ENCODE peak calls at places on chromosomes 6 and 20, in seven cellular contexts. D, L, R, Q, G, E and I are unnamed samples.

GRCh38 chr20:52025938-52026337 is 165.6 kb downstream of the ZFP64 start:
- DNase-seq in D (no peak), L (no peak), R (no peak), Q (peak), G (no peak), E (no peak), I (no peak)

GRCh38 chr6:43890197-43891062 is 120.4 kb downstream of the VEGFA start:
- DNase-seq in D (no peak), L (no peak), R (no peak), Q (no peak), G (no peak), E (no peak), I (no peak)

GRCh38 chr6:128005009-128005408 is 104.2 kb upstream of the THEMIS start:
- DNase-seq in D (no peak), L (no peak), R (no peak), Q (no peak), G (no peak), E (no peak), I (no peak)

GRCh38 chr6:37362101-37362823 is 8.5 kb downstream of the RNF8 start:
- DNase-seq in D (no peak), L (no peak), R (no peak), Q (no peak), G (no peak), E (no peak), I (no peak)

GRCh38 chr20:20363449-20364015 is 4.4 kb upstream of the INSM1 start:
- DNase-seq in D (no peak), L (no peak), R (no peak), Q (no peak), G (no peak), E (no peak), I (no peak)

GRCh38 chr6:146041282-146041681 is 12.4 kb downstream of the GRM1 start:
- DNase-seq in D (no peak), L (no peak), R (no peak), Q (no peak), G (no peak), E (peak), I (no peak)

GRCh38 chr20:60812561-60812960 is 439.5 kb upstream of the CDH4 start:
- DNase-seq in D (no peak), L (no peak), R (no peak), Q (no peak), G (no peak), E (no peak), I (no peak)

GRCh38 chr6:56528412-56528841 is 114.3 kb downstream of the DST start:
- DNase-seq in D (no peak), L (peak), R (no peak), Q (peak), G (no peak), E (peak), I (peak)

GRCh38 chr6:158086054-158086705 is 81.9 kb downstream of the SERAC1 start:
- DNase-seq in D (no peak), L (no peak), R (no peak), Q (peak), G (no peak), E (peak), I (no peak)

GRCh38 chr6:30006170-30007131 is 54.6 kb upstream of the POLR1H start:
- DNase-seq in D (peak), L (no peak), R (peak), Q (no peak), G (no peak), E (peak), I (no peak)

GRCh38 chr6:131368077-131368911 is 204.7 kb upstream of the ARG1 start:
- DNase-seq in D (peak), L (no peak), R (peak), Q (peak), G (no peak), E (peak), I (no peak)

GRCh38 chr20:63893999-63894357 is 948 bp upstream of the DNAJC5 start:
- DNase-seq in D (no peak), L (no peak), R (no peak), Q (peak), G (no peak), E (peak), I (no peak)
- H3K4me3 ChIP-seq in D (peak), L (no peak), R (peak), Q (peak), G (no peak), E (peak), I (no peak)

GRCh38 chr6:26184492-26184891 is 97.3 kb downstream of the HFE start:
- DNase-seq in D (no peak), L (no peak), R (no peak), Q (no peak), G (no peak), E (no peak), I (no peak)

GRCh38 chr6:26183237-26183580 is 96.0 kb downstream of the HFE start:
- DNase-seq in D (no peak), L (no peak), R (no peak), Q (no peak), G (no peak), E (no peak), I (no peak)

GRCh38 chr6:26183581-26184408 is 96.6 kb downstream of the HFE start:
- DNase-seq in D (peak), L (no peak), R (peak), Q (peak), G (no peak), E (peak), I (no peak)

GRCh38 chr6:26179675-26180074 is 92.4 kb downstream of the HFE start:
- DNase-seq in D (no peak), L (no peak), R (no peak), Q (no peak), G (no peak), E (no peak), I (no peak)

GRCh38 chr6:26180346-26180745 is 93.1 kb downstream of the HFE start:
- DNase-seq in D (no peak), L (no peak), R (no peak), Q (no peak), G (no peak), E (no peak), I (no peak)
- H3K27ac ChIP-seq in D (no peak), L (no peak), R (no peak), Q (no peak), G (no peak), E (no peak), I (no peak)

DNA sequence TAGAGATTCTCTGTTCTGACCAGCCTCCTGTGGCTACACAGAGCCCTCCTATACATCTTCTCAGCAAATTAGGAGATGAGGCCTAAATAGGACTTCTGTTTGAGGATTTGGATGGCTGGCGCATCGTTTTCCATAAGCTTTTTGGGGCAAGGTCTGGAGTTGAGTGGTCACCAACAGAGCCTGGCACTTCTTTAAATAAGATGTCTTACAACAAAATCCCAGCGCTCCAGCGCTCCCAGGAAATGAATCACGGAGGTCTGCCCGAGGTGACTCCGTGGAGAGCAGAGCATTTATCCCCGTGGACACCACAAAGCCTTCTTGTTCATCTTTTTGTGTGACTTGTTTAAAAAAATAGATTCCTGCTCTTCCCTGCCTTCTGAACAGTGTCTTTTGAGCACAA is 75.3 kb downstream of the GNAS-AS1 start:
- DNase-seq in D (no peak), L (no peak), R (peak), Q (no peak), G (no peak), E (no peak), I (no peak)
- H3K4me3 ChIP-seq in D (no peak), L (no peak), R (no peak), Q (no peak), G (no peak), E (no peak), I (no peak)

DNA sequence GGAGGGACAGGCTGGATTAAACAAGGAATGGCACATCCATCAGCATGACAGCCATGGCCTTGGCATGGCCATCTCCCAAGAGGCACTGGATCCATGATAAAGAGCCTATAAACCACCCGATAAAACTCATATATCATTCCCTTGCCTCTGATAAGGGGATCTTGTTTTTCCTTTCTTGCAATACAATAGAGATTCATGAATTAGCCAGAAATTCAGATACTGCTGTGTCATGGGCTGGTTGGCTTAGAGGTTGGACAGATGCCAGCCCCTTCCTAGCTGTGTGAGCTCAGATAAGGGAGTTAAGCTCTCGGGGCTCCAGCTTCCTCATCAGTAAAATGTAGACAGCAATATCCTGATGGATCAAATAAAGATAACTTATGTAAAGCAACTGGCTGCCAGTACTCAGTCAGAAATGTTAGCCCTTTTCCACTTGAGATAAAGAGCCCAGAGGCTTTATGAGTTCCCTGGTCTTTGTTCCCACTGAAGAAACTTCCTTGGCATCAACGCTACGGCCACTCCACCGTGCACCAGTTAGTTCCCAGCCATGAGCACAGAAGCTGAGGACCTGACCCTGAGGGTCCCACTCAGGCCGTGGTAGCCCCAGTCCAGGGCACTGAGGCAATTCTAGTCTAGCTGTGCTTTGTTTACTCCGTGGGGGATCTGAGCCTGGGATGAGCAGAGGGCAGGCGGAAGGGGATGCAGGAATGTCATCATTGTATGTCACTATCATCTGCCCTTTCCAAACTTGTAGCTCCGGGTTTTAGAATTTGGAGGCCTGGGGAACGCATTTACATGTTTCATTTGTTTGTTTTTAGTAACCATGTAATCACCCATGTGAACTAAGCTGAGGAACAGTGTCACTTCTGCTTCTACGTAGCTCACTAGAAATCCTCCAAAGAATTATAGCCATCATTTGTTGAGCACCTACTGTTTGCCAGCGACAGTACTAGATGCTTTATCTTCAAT is 67.2 kb upstream of the TBC1D7 start:
- DNase-seq in D (peak), L (no peak), R (no peak), Q (peak), G (no peak), E (peak), I (peak)
- H3K27ac ChIP-seq in D (no peak), L (peak), R (peak), Q (peak), G (no peak), E (no peak), I (peak)

GRCh38 chr6:159532155-159532554 is 160.9 kb downstream of the SOD2 start:
- DNase-seq in D (no peak), L (no peak), R (no peak), Q (no peak), G (no peak), E (no peak), I (no peak)
- H3K4me3 ChIP-seq in D (no peak), L (no peak), R (no peak), Q (no peak), G (no peak), E (no peak), I (no peak)

GRCh38 chr6:126716012-126716411 is 376.1 kb downstream of the CENPW start:
- DNase-seq in D (no peak), L (no peak), R (no peak), Q (no peak), G (no peak), E (peak), I (no peak)
- H3K27ac ChIP-seq in D (no peak), L (no peak), R (no peak), Q (no peak), G (no peak), E (no peak), I (no peak)

DNA sequence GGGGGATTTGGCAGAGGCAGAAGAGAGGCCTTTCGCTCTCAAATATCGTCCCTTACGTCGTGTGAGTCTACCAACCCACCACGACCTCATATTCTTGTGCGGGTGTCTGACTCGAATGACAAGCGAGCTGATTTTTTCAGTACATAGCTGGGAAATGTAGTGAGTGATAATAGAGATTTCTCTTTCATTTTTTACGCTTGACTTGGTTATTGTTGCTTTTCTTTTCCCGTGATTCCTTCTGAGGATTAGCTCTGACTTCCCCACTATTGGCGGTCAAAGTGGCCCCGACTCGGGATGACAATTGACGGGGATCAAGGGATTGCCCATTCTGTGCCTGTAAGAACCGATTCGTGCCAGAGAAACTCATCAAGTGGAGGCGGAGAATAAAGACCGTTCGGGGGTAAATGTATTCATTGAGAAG is 44.3 kb upstream of the OSTM1 start:
- DNase-seq in D (no peak), L (no peak), R (no peak), Q (peak), G (no peak), E (peak), I (no peak)
- H3K4me3 ChIP-seq in D (peak), L (peak), R (peak), Q (peak), G (peak), E (peak), I (peak)